ENCODE peak calls at places on chromosome 6, in six cellular contexts. X is HCT116, D is K562, S is HepG2, J is SK-N-SH, H is H1. W is an unnamed sample.

GRCh38 chr6:139485185-139485584 is 110.7 kb upstream of the CITED2 start:
- DNase-seq in X (no peak), D (no peak), S (no peak), J (no peak), H (no peak), W (no peak)

GRCh38 chr6:52335576-52335975 is 26.4 kb upstream of the PAQR8 start:
- DNase-seq in X (no peak), D (no peak), S (no peak), J (no peak), H (no peak), W (no peak)

GRCh38 chr6:157873735-157874344 is 50.8 kb downstream of the SNX9 start:
- DNase-seq in X (peak), D (peak), S (peak), J (peak), H (peak), W (peak)

GRCh38 chr6:84432616-84433015 is 205.2 kb upstream of the CEP162 start:
- DNase-seq in X (no peak), D (no peak), S (no peak), J (no peak), H (no peak), W (no peak)

GRCh38 chr6:42249279-42249678 is 31.6 kb upstream of the MRPS10 start:
- DNase-seq in X (no peak), D (no peak), S (no peak), J (no peak), H (no peak), W (no peak)

GRCh38 chr6:47047479-47048411 is 5.6 kb upstream of the ADGRF1 start:
- DNase-seq in X (peak), D (peak), S (peak), J (peak), H (peak), W (peak)

GRCh38 chr6:4603291-4603690 is 172.9 kb upstream of the CDYL start:
- DNase-seq in X (peak), D (no peak), S (no peak), J (no peak), H (no peak), W (no peak)

GRCh38 chr6:108948252-108948651 is 100.0 kb downstream of the ARMC2 start:
- DNase-seq in X (no peak), D (no peak), S (no peak), J (peak), H (no peak), W (no peak)

GRCh38 chr6:130837067-130837466 is 9.9 kb downstream of the SMLR1 start:
- DNase-seq in X (no peak), D (no peak), S (no peak), J (no peak), H (no peak), W (no peak)

GRCh38 chr6:29757701-29758293 is 34.6 kb downstream of the HLA-F start:
- DNase-seq in X (no peak), D (peak), S (no peak), J (no peak), H (no peak), W (no peak)

GRCh38 chr6:4480788-4481725 is 295.1 kb upstream of the CDYL start:
- DNase-seq in X (no peak), D (no peak), S (no peak), J (no peak), H (no peak), W (no peak)

GRCh38 chr6:163180874-163181541 is 233.5 kb upstream of the QKI start:
- DNase-seq in X (peak), D (peak), S (peak), J (no peak), H (peak), W (peak)

GRCh38 chr6:170062209-170062903 is 228.5 kb downstream of the DLL1 start:
- DNase-seq in X (no peak), D (no peak), S (no peak), J (no peak), H (no peak), W (no peak)

GRCh38 chr6:162481938-162482337 is 245.6 kb downstream of the PRKN start:
- DNase-seq in X (no peak), D (no peak), S (no peak), J (peak), H (no peak), W (no peak)

GRCh38 chr6:131629656-131630055 is 1.6 kb upstream of the MED23 start:
- DNase-seq in X (no peak), D (no peak), S (no peak), J (no peak), H (no peak), W (no peak)

GRCh38 chr6:169035381-169036280 is 218.0 kb downstream of the THBS2 start:
- DNase-seq in X (no peak), D (no peak), S (no peak), J (peak), H (no peak), W (no peak)

GRCh38 chr6:44270526-44271405 is 516 bp downstream of the TMEM151B start:
- DNase-seq in X (no peak), D (no peak), S (no peak), J (peak), H (no peak), W (no peak)

GRCh38 chr6:3549314-3549940 is 92.6 kb upstream of the SLC22A23 start:
- DNase-seq in X (no peak), D (no peak), S (no peak), J (no peak), H (no peak), W (no peak)

GRCh38 chr6:2108700-2109306 is 136.6 kb downstream of the GMDS start:
- DNase-seq in X (no peak), D (no peak), S (peak), J (no peak), H (no peak), W (no peak)

GRCh38 chr6:14382381-14383236 is 265.0 kb downstream of the CD83 start:
- DNase-seq in X (no peak), D (no peak), S (no peak), J (no peak), H (no peak), W (no peak)

GRCh38 chr6:168129292-168130167 is 50.5 kb upstream of the FRMD1 start:
- DNase-seq in X (no peak), D (no peak), S (no peak), J (no peak), H (no peak), W (no peak)

GRCh38 chr6:27518881-27519795 is 46.2 kb upstream of the ZNF184 start:
- DNase-seq in X (peak), D (peak), S (peak), J (peak), H (no peak), W (peak)

GRCh38 chr6:134117409-134117808 is 65.0 kb upstream of the SLC2A12 start:
- DNase-seq in X (no peak), D (no peak), S (no peak), J (peak), H (no peak), W (no peak)

GRCh38 chr6:169424821-169425240 is 171.2 kb upstream of the THBS2 start:
- DNase-seq in X (no peak), D (no peak), S (no peak), J (peak), H (no peak), W (peak)

GRCh38 chr6:146590492-146590891 is 8.3 kb upstream of the ADGB start:
- DNase-seq in X (no peak), D (no peak), S (no peak), J (no peak), H (no peak), W (no peak)

GRCh38 chr6:117909638-117910037 is 2.6 kb downstream of the SLC35F1 start:
- DNase-seq in X (no peak), D (no peak), S (no peak), J (no peak), H (no peak), W (no peak)

GRCh38 chr6:46015119-46015968 is at the start of gene CLIC5:
- DNase-seq in X (no peak), D (no peak), S (no peak), J (peak), H (no peak), W (no peak)

DNA sequence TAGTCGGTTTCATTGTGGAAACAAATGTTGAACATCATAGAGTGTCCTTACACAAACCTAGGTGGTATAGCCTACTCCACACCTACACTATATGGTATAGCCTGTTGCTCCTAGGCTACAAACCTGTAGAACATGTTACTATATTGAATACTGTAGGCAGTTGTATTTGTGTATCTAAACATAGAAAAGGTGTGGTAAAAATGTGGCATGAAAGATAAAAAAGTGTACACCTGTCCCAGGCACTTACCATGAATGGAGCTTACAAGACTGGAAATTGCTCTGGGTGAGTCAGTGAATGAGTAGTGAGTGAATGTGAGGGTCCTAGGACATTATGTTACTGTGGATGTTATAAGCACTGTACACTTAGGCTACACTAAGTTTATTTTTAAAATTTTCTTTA is 103.0 kb downstream of the ZFAND3 start:
- DNase-seq in X (no peak), D (no peak), S (no peak), J (no peak), H (no peak), W (no peak)
- TF ChIP-seq SIN3A in X (no peak), D (no peak), S (no peak), J (no peak), H (no peak), W (no peak)

GRCh38 chr6:137793805-137794508 is 73.1 kb upstream of the TNFAIP3 start:
- DNase-seq in X (no peak), D (no peak), S (no peak), J (no peak), H (no peak), W (no peak)

GRCh38 chr6:137794510-137795200 is 72.4 kb upstream of the TNFAIP3 start:
- DNase-seq in X (no peak), D (peak), S (peak), J (no peak), H (no peak), W (no peak)

GRCh38 chr6:137792160-137793033 is 74.7 kb upstream of the TNFAIP3 start:
- DNase-seq in X (no peak), D (no peak), S (no peak), J (no peak), H (no peak), W (no peak)

GRCh38 chr6:137795510-137795909 is 71.5 kb upstream of the TNFAIP3 start:
- DNase-seq in X (no peak), D (no peak), S (no peak), J (no peak), H (no peak), W (no peak)

GRCh38 chr6:137791281-137792159 is 75.5 kb upstream of the TNFAIP3 start:
- DNase-seq in X (no peak), D (no peak), S (no peak), J (no peak), H (no peak), W (no peak)
- TF ChIP-seq SIN3A in X (no peak), D (no peak), S (no peak), J (no peak), H (no peak), W (no peak)

DNA sequence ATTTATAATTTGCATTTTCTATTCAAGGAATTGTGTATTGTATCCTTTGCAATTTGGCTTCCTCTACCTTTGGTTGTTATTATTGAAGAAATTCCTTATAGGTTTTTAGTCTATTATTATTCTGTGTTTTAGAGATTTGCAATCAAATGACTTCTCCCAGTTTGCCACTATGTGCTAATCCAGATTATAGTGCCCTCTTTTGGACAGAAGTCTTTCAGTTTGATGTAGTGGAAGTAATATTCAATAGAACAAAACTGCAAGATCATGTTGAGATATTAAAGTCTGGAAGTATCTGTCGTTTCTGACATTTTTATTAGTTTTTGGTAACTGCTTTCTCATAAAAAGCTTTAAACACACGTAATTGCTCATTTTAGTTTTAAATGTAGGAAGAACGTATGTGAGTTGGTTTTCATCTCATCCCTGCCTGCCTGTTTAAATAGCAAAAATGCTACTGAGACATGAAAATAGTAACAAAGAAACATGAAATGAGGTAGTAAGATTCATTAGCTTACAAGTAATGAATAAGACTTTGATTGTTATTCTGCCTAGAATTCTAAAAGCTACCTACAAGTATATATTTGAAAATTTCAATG is 72.8 kb downstream of the RTN4IP1 start:
- DNase-seq in X (no peak), D (no peak), S (peak), J (no peak), H (no peak), W (no peak)
- TF ChIP-seq SIN3A in X (no peak), D (no peak), S (no peak), J (no peak), H (no peak), W (no peak)

DNA sequence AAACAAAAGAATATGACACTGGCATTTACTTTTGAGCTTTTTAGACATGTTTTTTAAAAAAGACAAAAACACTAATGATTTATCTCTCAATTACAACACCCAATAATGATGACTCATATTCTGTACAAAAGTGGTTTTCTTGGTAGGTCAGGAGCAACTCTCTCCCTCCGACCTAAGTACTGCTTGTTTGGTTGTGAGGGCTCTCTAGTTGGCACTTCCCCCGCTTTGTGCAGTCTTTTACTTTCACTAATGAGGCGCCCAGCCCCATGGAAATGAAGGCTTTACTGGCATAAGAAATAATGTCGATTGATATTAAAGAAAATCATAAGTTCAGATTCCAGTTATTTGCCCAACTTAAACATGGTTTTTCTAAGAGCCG is 1.3 kb downstream of the KPNA5 start:
- DNase-seq in X (no peak), D (peak), S (no peak), J (peak), H (no peak), W (no peak)
- TF ChIP-seq SIN3A in X (no peak), D (no peak), S (no peak), J (no peak), H (no peak), W (no peak)

GRCh38 chr6:104540743-104541142 is 319.0 kb downstream of the HACE1 start:
- DNase-seq in X (no peak), D (no peak), S (no peak), J (no peak), H (no peak), W (no peak)
- TF ChIP-seq SIN3A in X (no peak), D (no peak), S (no peak), J (no peak), H (no peak), W (no peak)

GRCh38 chr6:15513131-15513771 is 149.6 kb downstream of the DTNBP1 start:
- DNase-seq in X (no peak), D (no peak), S (no peak), J (no peak), H (no peak), W (no peak)

GRCh38 chr6:15513801-15514711 is 148.8 kb downstream of the DTNBP1 start:
- DNase-seq in X (no peak), D (no peak), S (no peak), J (no peak), H (no peak), W (no peak)

GRCh38 chr6:15510536-15511247 is 152.1 kb downstream of the DTNBP1 start:
- DNase-seq in X (no peak), D (no peak), S (no peak), J (no peak), H (no peak), W (no peak)

GRCh38 chr6:15511248-15512125 is 151.3 kb downstream of the DTNBP1 start:
- DNase-seq in X (no peak), D (no peak), S (no peak), J (no peak), H (no peak), W (no peak)

GRCh38 chr6:15512126-15512525 is 150.7 kb downstream of the DTNBP1 start:
- DNase-seq in X (no peak), D (peak), S (peak), J (peak), H (no peak), W (no peak)
- TF ChIP-seq SIN3A in X (no peak), D (no peak), S (no peak), J (no peak), H (no peak), W (no peak)

DNA sequence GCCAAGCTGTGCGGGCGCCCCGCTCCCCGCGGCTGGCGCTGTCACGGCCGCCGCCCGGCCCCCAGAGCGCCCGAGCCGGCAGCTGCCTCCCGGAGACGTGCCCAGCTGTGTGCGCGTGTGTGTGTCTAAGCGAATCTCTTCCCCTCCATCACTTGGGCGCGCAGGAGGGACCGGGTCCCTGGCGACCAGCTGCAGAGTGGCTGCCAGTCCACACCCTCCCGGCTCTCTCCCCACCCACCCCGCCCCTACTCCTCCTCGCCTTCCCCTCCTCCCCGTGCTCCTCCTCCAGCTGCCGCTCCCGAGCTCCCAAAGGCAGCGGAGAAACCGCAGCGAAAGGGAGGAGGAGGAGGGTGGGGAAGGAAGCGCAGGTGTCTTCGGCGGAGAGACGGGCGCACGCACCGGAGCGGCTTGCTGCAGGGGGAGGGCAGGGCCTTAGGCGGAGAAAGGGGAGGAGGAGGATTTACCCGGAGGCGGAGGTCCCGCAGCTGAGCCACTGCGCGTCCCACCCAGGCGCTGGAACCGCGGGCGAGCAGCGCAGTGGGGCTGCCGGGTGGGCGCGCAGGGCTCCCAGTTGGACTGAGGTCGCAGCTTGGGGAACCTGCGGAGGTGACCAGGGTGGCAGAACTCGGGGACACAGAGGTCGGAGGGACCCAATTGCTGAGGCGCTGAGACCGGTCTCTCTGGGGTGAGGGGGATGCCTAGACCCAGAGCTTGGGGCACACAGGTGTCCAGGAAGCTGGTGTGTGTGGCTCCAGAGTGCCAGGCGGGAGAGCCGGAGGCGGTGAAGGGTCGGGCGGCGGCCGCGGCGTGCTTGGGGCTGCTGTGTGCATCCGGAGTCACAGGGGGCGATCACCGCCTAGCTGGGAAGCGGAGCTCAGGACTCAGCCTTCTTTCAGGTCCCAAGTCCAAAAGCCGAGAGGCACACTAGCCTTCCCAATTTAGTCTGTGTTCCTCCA is at the start of gene HS3ST5:
- DNase-seq in X (peak), D (peak), S (peak), J (peak), H (no peak), W (no peak)
- TF ChIP-seq SIN3A in X (no peak), D (no peak), S (no peak), J (no peak), H (peak), W (no peak)

GRCh38 chr6:125718109-125718508 is 31.3 kb upstream of the HEY2 start:
- DNase-seq in X (no peak), D (no peak), S (no peak), J (no peak), H (no peak), W (no peak)

GRCh38 chr6:125722886-125723285 is 26.5 kb upstream of the HEY2 start:
- DNase-seq in X (no peak), D (no peak), S (no peak), J (no peak), H (no peak), W (no peak)

GRCh38 chr6:125714431-125715090 is 34.9 kb upstream of the HEY2 start:
- DNase-seq in X (no peak), D (no peak), S (no peak), J (no peak), H (no peak), W (no peak)

DNA sequence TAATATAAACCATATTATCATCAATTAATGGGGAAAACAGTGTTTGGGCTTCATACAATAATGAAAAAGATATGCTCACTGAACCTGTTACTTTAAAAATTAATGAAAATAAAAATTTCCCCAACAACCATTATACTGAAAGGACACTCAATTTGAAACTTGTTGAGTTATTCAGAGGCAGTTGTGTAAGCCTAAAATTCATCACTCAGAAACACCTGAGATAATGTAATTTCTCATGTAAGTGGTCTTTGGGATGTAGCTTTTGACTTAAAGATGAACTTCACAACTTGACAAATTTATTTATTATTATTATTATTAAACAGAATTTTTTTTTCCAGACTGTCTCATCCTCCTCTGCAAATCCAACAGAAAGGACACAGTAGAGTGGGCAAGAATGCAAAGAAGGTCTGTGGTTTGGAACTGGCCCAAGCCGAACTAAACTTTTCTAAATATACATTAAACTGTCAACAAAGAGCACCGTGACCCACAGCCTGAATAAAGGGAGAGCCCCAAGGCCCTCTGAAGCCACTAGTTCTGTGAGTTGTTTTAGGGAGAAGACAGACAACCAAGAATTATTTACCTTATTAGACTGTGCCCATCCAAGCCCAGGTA is 32.2 kb upstream of the HEY2 start:
- DNase-seq in X (no peak), D (no peak), S (no peak), J (no peak), H (no peak), W (no peak)
- TF ChIP-seq SIN3A in X (no peak), D (no peak), S (no peak), J (no peak), H (no peak), W (no peak)

GRCh38 chr6:138099832-138100231 is 7.4 kb downstream of the PERP start:
- DNase-seq in X (no peak), D (no peak), S (no peak), J (no peak), H (no peak), W (no peak)
- TF ChIP-seq SIN3A in X (no peak), D (no peak), S (no peak), J (no peak), H (no peak), W (no peak)